ENCODE peak calls at places on chromosomes 13 and 19, in four cellular contexts. K, Q, S and C are unnamed samples.

GRCh38 chr13:21018220-21018619 is 43.2 kb downstream of the LATS2 start:
- DNase-seq in K (no peak), Q (no peak), S (no peak), C (no peak)

GRCh38 chr19:6725513-6726231 is 5.2 kb upstream of the C3 start:
- DNase-seq in K (no peak), Q (no peak), S (no peak), C (no peak)

GRCh38 chr19:29690842-29691241 is 24.2 kb downstream of the C19orf12 start:
- DNase-seq in K (peak), Q (no peak), S (peak), C (peak)

GRCh38 chr13:22883262-22883840 is 297.4 kb upstream of the SGCG start:
- DNase-seq in K (no peak), Q (no peak), S (no peak), C (no peak)

GRCh38 chr13:113654591-113655357 is 3.2 kb downstream of the ATP4B start:
- DNase-seq in K (no peak), Q (no peak), S (no peak), C (no peak)

GRCh38 chr19:53977991-53978731 is 13.3 kb upstream of the CACNG6 start:
- DNase-seq in K (no peak), Q (no peak), S (no peak), C (no peak)

GRCh38 chr19:18418725-18419194 is 438 bp upstream of the SSBP4 start:
- DNase-seq in K (peak), Q (peak), S (peak), C (no peak)

GRCh38 chr19:16368385-16369305 is 44.0 kb downstream of the KLF2 start:
- DNase-seq in K (no peak), Q (no peak), S (no peak), C (no peak)

GRCh38 chr19:2357279-2358206 is 2.5 kb upstream of the TMPRSS9 start:
- DNase-seq in K (no peak), Q (no peak), S (no peak), C (no peak)

GRCh38 chr19:47036233-47036651 is 12.2 kb downstream of the TMEM160 start:
- DNase-seq in K (no peak), Q (no peak), S (peak), C (no peak)

GRCh38 chr13:43874512-43875092 is 4.9 kb downstream of the CCDC122 start:
- DNase-seq in K (peak), Q (no peak), S (peak), C (no peak)

GRCh38 chr19:35090795-35091214 is 24.8 kb upstream of the FXYD3 start:
- DNase-seq in K (no peak), Q (no peak), S (peak), C (no peak)

GRCh38 chr13:114063545-114064515 is 68.6 kb downstream of the RASA3 start:
- DNase-seq in K (peak), Q (no peak), S (no peak), C (no peak)